ENCODE peak calls at places on chromosomes 4 and X, in seven cellular contexts. H is CD8-positive, alpha-beta T cell; P is heart right ventricle; C is mesothelial cell of epicardium; E is sigmoid colon; R is endothelial cell; K is GM13976. X is an unnamed sample.

GRCh38 chr4:7924570-7924969 is 15.1 kb downstream of the AFAP1 start:
- DNase-seq in P (no peak), K (no peak), R (no peak), H (no peak), E (peak), C (no peak), X (no peak)

GRCh38 chrX:103791233-103791632 is 14.6 kb downstream of the PLP1 start:
- DNase-seq in C (no peak), K (no peak), R (no peak), P (no peak), E (no peak), H (no peak), X (no peak)

GRCh38 chr4:92091335-92091734 is 212.4 kb upstream of the GRID2 start:
- DNase-seq in E (no peak), K (no peak), H (no peak), R (no peak), P (no peak), C (no peak), X (peak)

GRCh38 chrX:69919749-69920148 is 130.0 kb downstream of the AWAT2 start:
- DNase-seq in H (no peak), R (no peak), K (no peak), E (no peak), P (no peak), C (no peak), X (no peak)

GRCh38 chr4:96986800-96987199 is 1146.9 kb downstream of the PDHA2 start:
- DNase-seq in R (no peak), C (no peak), K (no peak), E (no peak), P (no peak), H (no peak), X (no peak)

GRCh38 chr4:107392380-107392779 is 327.7 kb downstream of the PAPSS1 start:
- DNase-seq in H (no peak), C (no peak), E (no peak), K (no peak), R (no peak), P (no peak), X (no peak)

GRCh38 chrX:70508296-70508911 is 63.8 kb downstream of the DLG3 start:
- DNase-seq in H (no peak), C (no peak), R (no peak), P (no peak), K (no peak), E (no peak), X (no peak)

GRCh38 chr4:113947484-113947883 is 32.0 kb downstream of the ARSJ start:
- DNase-seq in K (no peak), H (no peak), R (no peak), E (no peak), C (no peak), P (no peak), X (no peak)

GRCh38 chr4:110049951-110050925 is 137.6 kb downstream of the EGF start:
- DNase-seq in E (no peak), C (no peak), K (peak), H (peak), P (peak), R (peak), X (peak)

GRCh38 chr4:69951602-69952001 is 13.9 kb downstream of the CSN2 start:
- DNase-seq in R (no peak), K (no peak), C (no peak), P (no peak), H (no peak), E (no peak), X (no peak)

GRCh38 chr4:155950461-155950860 is 3.2 kb downstream of the CTSO start:
- DNase-seq in K (no peak), P (no peak), E (no peak), C (no peak), H (no peak), R (no peak), X (peak)

GRCh38 chrX:134377537-134377936 is 82.4 kb upstream of the HPRT1 start:
- DNase-seq in C (no peak), H (no peak), E (no peak), R (no peak), K (no peak), P (peak), X (no peak)

GRCh38 chrX:116490091-116490490 is 27.3 kb upstream of the CT83 start:
- DNase-seq in K (no peak), H (no peak), E (no peak), R (no peak), C (no peak), P (no peak), X (no peak)

GRCh38 chr4:73520821-73521220 is 39.3 kb downstream of the AFM start:
- DNase-seq in H (no peak), P (no peak), C (no peak), E (no peak), R (no peak), K (no peak), X (no peak)

GRCh38 chrX:30992381-30992904 is 79.4 kb downstream of the FTHL17 start:
- DNase-seq in C (no peak), E (no peak), H (no peak), P (no peak), K (no peak), R (no peak), X (no peak)

GRCh38 chr4:102625232-102625930 is 124.2 kb downstream of the NFKB1 start:
- DNase-seq in C (no peak), E (no peak), K (peak), H (peak), P (no peak), R (no peak), X (no peak)

GRCh38 chr4:3037957-3038451 is 36.3 kb downstream of the HTT-AS start:
- DNase-seq in H (no peak), P (peak), K (no peak), C (no peak), R (no peak), E (no peak), X (no peak)

GRCh38 chrX:18885317-18886004 is 98.5 kb downstream of the PHKA2 start:
- DNase-seq in H (no peak), K (no peak), E (peak), C (no peak), P (no peak), R (no peak), X (no peak)

GRCh38 chrX:12319012-12319519 is 180.8 kb downstream of the FRMPD4 start:
- DNase-seq in R (no peak), H (no peak), C (no peak), E (no peak), P (no peak), K (no peak), X (no peak)

GRCh38 chrX:38800981-38801845 is at the start of gene MID1IP1:
- DNase-seq in C (peak), P (peak), K (peak), E (peak), R (peak), H (peak), X (peak)

GRCh38 chrX:72296991-72297390 is 8.7 kb downstream of the CITED1 start:
- DNase-seq in K (no peak), E (no peak), H (no peak), P (no peak), R (no peak), C (no peak), X (no peak)

GRCh38 chrX:72297953-72298730 is 7.6 kb downstream of the CITED1 start:
- DNase-seq in P (no peak), H (no peak), R (no peak), E (no peak), K (peak), C (no peak), X (no peak)

GRCh38 chrX:72299891-72300630 is 5.7 kb downstream of the CITED1 start:
- DNase-seq in P (no peak), H (no peak), K (no peak), E (no peak), R (no peak), C (no peak), X (no peak)

GRCh38 chrX:72295745-72296144 is 10.0 kb downstream of the CITED1 start:
- DNase-seq in C (no peak), H (no peak), P (no peak), K (no peak), E (no peak), R (no peak), X (no peak)

DNA sequence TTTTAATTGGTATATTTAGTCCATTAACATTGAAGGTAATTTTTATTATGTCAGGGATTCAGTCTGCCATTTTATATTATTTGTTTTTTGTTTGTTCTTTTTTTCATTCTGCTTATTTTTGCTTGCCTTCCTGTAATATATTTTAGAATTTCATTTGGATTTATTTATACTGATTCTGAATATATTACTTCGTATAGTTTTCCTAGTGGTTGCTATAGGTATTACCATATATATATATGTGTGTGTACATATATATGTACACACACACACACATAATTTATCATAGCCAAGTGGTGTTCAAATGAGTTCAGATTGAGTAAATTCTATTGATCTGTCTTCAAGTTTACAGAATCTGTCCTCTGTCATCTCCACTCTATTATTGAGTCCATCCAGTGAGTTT is 11.2 kb downstream of the CITED1 start:
- DNase-seq in P (no peak), C (no peak), E (no peak), H (no peak), K (no peak), R (no peak), X (no peak)
- TF ChIP-seq CTCF in P (no peak), C (peak), E (no peak), H (no peak), K (no peak), R (peak), X (peak)

DNA sequence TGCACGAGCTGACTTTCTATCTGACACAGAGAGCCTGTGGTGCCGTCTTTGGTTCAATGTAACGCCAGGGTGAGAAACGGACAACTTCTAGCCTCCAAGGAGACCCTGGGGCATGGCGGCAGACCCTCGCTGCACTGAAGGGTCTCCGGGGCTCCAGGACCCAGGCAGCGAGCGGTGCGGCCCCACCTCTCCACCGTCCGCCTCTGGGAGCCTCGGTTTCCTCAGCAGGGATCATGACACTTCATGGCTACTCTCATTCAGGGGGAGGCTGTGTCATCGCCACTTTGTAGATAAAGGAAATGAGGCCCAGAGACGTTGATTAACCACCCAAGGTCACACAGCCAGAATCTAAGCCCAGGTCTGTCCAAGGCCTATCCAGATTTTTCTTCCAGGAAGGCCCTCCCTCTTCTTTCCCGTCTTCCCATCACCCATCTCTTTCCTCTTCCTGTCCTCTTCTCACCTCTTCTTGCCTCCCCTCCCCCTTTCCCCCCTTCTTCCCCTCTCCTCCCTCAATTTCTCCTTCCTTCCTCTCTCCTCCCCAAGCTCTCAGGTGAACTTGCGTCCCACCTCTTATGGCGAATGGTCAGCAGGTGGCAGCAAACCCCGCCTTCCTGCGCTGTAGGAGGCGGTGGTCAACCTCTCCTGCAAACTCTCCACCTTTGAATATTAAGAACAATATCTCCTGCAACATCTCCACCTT is 69.3 kb upstream of the HMX1 start:
- DNase-seq in E (no peak), P (no peak), C (no peak), H (no peak), R (peak), K (no peak), X (peak)
- TF ChIP-seq CTCF in E (no peak), P (no peak), C (no peak), H (no peak), R (peak), K (no peak), X (peak)

GRCh38 chr4:119628281-119629141 is at the start of gene PDE5A:
- DNase-seq in H (peak), R (peak), K (peak), E (peak), P (peak), C (peak), X (peak)
- TF ChIP-seq CTCF in H (peak), R (peak), K (peak), E (peak), P (peak), C (peak), X (peak)

DNA sequence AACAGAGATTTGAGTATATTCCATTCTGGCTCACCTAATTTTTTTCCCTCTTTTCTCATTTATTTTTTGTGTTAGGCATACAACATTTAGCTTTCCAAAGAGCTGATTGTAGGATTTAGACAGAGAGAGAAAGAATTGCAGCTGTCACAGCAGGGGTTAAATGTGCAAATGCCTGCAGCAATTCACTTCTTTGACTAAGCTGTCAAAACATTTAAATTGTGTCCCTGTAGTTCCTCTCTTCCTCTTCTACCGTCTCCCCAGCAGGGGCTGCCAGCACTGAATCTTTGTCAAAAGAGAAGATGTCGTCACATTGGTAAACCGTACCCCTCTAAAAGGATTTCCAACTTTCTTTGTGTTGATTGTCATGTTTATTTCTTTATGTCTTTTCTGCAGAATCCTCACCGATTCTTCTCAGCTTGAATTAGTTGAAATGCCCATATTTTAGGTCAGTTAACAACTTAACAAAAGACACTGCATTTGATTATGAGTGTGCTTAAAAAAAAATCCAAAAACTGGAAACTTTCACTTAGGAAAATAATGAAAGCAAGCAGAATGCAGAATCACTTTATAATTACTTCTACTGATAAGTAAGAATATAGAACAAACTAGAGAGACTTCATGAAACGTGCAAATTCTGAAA is 111.1 kb upstream of the PTPN13 start:
- DNase-seq in R (peak), K (no peak), E (no peak), C (no peak), H (no peak), P (no peak), X (peak)
- TF ChIP-seq CTCF in R (peak), K (no peak), E (no peak), C (no peak), H (no peak), P (no peak), X (peak)

GRCh38 chr4:24736066-24736465 is 59.3 kb upstream of the SOD3 start:
- DNase-seq in H (no peak), K (no peak), P (no peak), R (no peak), E (no peak), C (no peak), X (no peak)
- TF ChIP-seq CTCF in H (no peak), K (no peak), P (no peak), R (no peak), E (no peak), C (no peak), X (no peak)

X was measured in glutamatergic neuron.